ENCODE peak calls at places on chromosome 20, in six cellular contexts. D is LNCaP clone FGC, M is left ventricle myocardium inferior, E is fibroblast of mammary gland, T is hepatocyte, Z is progenitor cell of endocrine pancreas. Y is an unnamed sample.

GRCh38 chr20:49615401-49616153 is 47.6 kb upstream of the PTGIS start:
- DNase-seq in D (no peak), M (peak), E (no peak), T (no peak), Z (no peak), Y (peak)

GRCh38 chr20:44068311-44068710 is 118.7 kb downstream of the JPH2 start:
- DNase-seq in D (no peak), M (no peak), E (no peak), T (no peak), Z (no peak), Y (no peak)

GRCh38 chr20:49343246-49343645 is 65.4 kb upstream of the ZNFX1 start:
- DNase-seq in D (no peak), M (no peak), E (no peak), T (no peak), Z (no peak), Y (peak)

GRCh38 chr20:63055575-63056235 is 48.9 kb upstream of the BHLHE23 start:
- DNase-seq in D (no peak), M (peak), E (no peak), T (no peak), Z (no peak), Y (no peak)

GRCh38 chr20:25525857-25526256 is 59.5 kb downstream of the NINL start:
- DNase-seq in D (no peak), M (no peak), E (peak), T (peak), Z (no peak), Y (peak)

GRCh38 chr20:4512891-4513550 is 208.7 kb upstream of the PRND start:
- DNase-seq in D (no peak), M (no peak), E (peak), T (peak), Z (no peak), Y (peak)

GRCh38 chr20:16699287-16699686 is 30.5 kb upstream of the SNRPB2 start:
- DNase-seq in D (no peak), M (no peak), E (no peak), T (no peak), Z (no peak), Y (no peak)

GRCh38 chr20:53657732-53658131 is 64.1 kb upstream of the ZNF217 start:
- DNase-seq in D (no peak), M (no peak), E (no peak), T (no peak), Z (no peak), Y (no peak)

GRCh38 chr20:51700809-51701285 is 67.3 kb downstream of the ATP9A start:
- DNase-seq in D (peak), M (no peak), E (peak), T (peak), Z (no peak), Y (peak)

GRCh38 chr20:50313223-50313820 is 122.7 kb downstream of the CEBPB start:
- DNase-seq in D (no peak), M (no peak), E (peak), T (no peak), Z (no peak), Y (peak)

GRCh38 chr20:53706511-53707031 is 112.9 kb upstream of the ZNF217 start:
- DNase-seq in D (no peak), M (no peak), E (no peak), T (peak), Z (no peak), Y (no peak)

GRCh38 chr20:32067234-32067821 is 15.3 kb downstream of the HCK start:
- DNase-seq in D (peak), M (no peak), E (peak), T (no peak), Z (no peak), Y (peak)

GRCh38 chr20:63009044-63009961 is 2.5 kb upstream of the BHLHE23 start:
- DNase-seq in D (no peak), M (peak), E (peak), T (peak), Z (peak), Y (peak)

GRCh38 chr20:61451953-61452352 is 199.9 kb downstream of the CDH4 start:
- DNase-seq in D (no peak), M (no peak), E (no peak), T (no peak), Z (no peak), Y (no peak)

GRCh38 chr20:40945754-40946451 is 82.7 kb upstream of the TOP1 start:
- DNase-seq in D (peak), M (peak), E (peak), T (peak), Z (peak), Y (peak)

GRCh38 chr20:57060407-57061057 is 205.9 kb downstream of the BMP7 start:
- DNase-seq in D (no peak), M (no peak), E (no peak), T (no peak), Z (no peak), Y (peak)

GRCh38 chr20:5065489-5066383 is 54.0 kb downstream of the PCNA start:
- DNase-seq in D (peak), M (peak), E (peak), T (no peak), Z (no peak), Y (peak)

GRCh38 chr20:52056203-52057062 is 135.1 kb downstream of the ZFP64 start:
- DNase-seq in D (no peak), M (no peak), E (peak), T (no peak), Z (no peak), Y (peak)

GRCh38 chr20:20820104-20820503 is 107.7 kb upstream of the RALGAPA2 start:
- DNase-seq in D (no peak), M (no peak), E (peak), T (no peak), Z (peak), Y (peak)

GRCh38 chr20:58481541-58482021 is 33.6 kb downstream of the APCDD1L start:
- DNase-seq in D (no peak), M (no peak), E (peak), T (peak), Z (peak), Y (peak)

GRCh38 chr20:58160451-58161051 is 67.9 kb downstream of the ANKRD60 start:
- DNase-seq in D (no peak), M (no peak), E (peak), T (no peak), Z (no peak), Y (no peak)

GRCh38 chr20:10558635-10559187 is 115.1 kb downstream of the JAG1 start:
- DNase-seq in D (no peak), M (no peak), E (peak), T (no peak), Z (no peak), Y (peak)

GRCh38 chr20:62051901-62052255 is 13.8 kb downstream of the TAF4 start:
- DNase-seq in D (no peak), M (no peak), E (no peak), T (no peak), Z (no peak), Y (no peak)

GRCh38 chr20:44584103-44584690 is 1.8 kb downstream of the PKIG start:
- DNase-seq in D (no peak), M (no peak), E (no peak), T (no peak), Z (no peak), Y (no peak)

GRCh38 chr20:62606551-62607201 is 35.6 kb upstream of the SLCO4A1 start:
- DNase-seq in D (no peak), M (peak), E (peak), T (no peak), Z (no peak), Y (no peak)

GRCh38 chr20:62069741-62070216 is 4.1 kb upstream of the TAF4 start:
- DNase-seq in D (no peak), M (no peak), E (peak), T (peak), Z (no peak), Y (no peak)

GRCh38 chr20:19690462-19690861 is 67.6 kb upstream of the RIN2 start:
- DNase-seq in D (no peak), M (no peak), E (no peak), T (no peak), Z (no peak), Y (no peak)

GRCh38 chr20:19683822-19684221 is 74.2 kb upstream of the RIN2 start:
- DNase-seq in D (no peak), M (no peak), E (no peak), T (no peak), Z (no peak), Y (no peak)

GRCh38 chr20:19692100-19692499 is 66.0 kb upstream of the RIN2 start:
- DNase-seq in D (no peak), M (no peak), E (peak), T (no peak), Z (no peak), Y (peak)

GRCh38 chr20:19691125-19691524 is 66.9 kb upstream of the RIN2 start:
- DNase-seq in D (no peak), M (peak), E (no peak), T (peak), Z (no peak), Y (no peak)

GRCh38 chr20:19688031-19688806 is 69.8 kb upstream of the RIN2 start:
- DNase-seq in D (peak), M (peak), E (peak), T (peak), Z (peak), Y (peak)
- TF ChIP-seq CTCF in D (peak), M (peak), E (peak), T (peak), Z (peak), Y (peak)

GRCh38 chr20:1269850-1270249 is 3.8 kb downstream of the SNPH start:
- DNase-seq in D (no peak), M (no peak), E (no peak), T (no peak), Z (no peak), Y (no peak)

GRCh38 chr20:1272368-1273155 is 6.5 kb downstream of the SNPH start:
- DNase-seq in D (no peak), M (no peak), E (no peak), T (no peak), Z (no peak), Y (no peak)

GRCh38 chr20:1275919-1276318 is 9.8 kb downstream of the SNPH start:
- DNase-seq in D (no peak), M (no peak), E (no peak), T (no peak), Z (no peak), Y (no peak)

GRCh38 chr20:1274485-1275313 is 8.6 kb downstream of the SNPH start:
- DNase-seq in D (no peak), M (no peak), E (no peak), T (peak), Z (no peak), Y (no peak)

GRCh38 chr20:1273366-1273765 is 7.3 kb downstream of the SNPH start:
- DNase-seq in D (no peak), M (no peak), E (no peak), T (no peak), Z (no peak), Y (no peak)
- TF ChIP-seq CTCF in D (no peak), M (no peak), E (no peak), T (no peak), Z (no peak), Y (no peak)

GRCh38 chr20:18031050-18031449 is 26.7 kb downstream of the OVOL2 start:
- DNase-seq in D (no peak), M (no peak), E (no peak), T (no peak), Z (no peak), Y (no peak)

GRCh38 chr20:18034039-18034438 is 23.7 kb downstream of the OVOL2 start:
- DNase-seq in D (no peak), M (no peak), E (no peak), T (no peak), Z (no peak), Y (no peak)

GRCh38 chr20:18031888-18032509 is 25.7 kb downstream of the OVOL2 start:
- DNase-seq in D (no peak), M (no peak), E (no peak), T (peak), Z (no peak), Y (no peak)

GRCh38 chr20:18030020-18030419 is 27.7 kb downstream of the OVOL2 start:
- DNase-seq in D (no peak), M (no peak), E (no peak), T (no peak), Z (no peak), Y (no peak)

GRCh38 chr20:18032977-18033892 is 24.5 kb downstream of the OVOL2 start:
- DNase-seq in D (no peak), M (no peak), E (no peak), T (peak), Z (no peak), Y (no peak)
- TF ChIP-seq CTCF in D (no peak), M (no peak), E (no peak), T (no peak), Z (peak), Y (no peak)

DNA sequence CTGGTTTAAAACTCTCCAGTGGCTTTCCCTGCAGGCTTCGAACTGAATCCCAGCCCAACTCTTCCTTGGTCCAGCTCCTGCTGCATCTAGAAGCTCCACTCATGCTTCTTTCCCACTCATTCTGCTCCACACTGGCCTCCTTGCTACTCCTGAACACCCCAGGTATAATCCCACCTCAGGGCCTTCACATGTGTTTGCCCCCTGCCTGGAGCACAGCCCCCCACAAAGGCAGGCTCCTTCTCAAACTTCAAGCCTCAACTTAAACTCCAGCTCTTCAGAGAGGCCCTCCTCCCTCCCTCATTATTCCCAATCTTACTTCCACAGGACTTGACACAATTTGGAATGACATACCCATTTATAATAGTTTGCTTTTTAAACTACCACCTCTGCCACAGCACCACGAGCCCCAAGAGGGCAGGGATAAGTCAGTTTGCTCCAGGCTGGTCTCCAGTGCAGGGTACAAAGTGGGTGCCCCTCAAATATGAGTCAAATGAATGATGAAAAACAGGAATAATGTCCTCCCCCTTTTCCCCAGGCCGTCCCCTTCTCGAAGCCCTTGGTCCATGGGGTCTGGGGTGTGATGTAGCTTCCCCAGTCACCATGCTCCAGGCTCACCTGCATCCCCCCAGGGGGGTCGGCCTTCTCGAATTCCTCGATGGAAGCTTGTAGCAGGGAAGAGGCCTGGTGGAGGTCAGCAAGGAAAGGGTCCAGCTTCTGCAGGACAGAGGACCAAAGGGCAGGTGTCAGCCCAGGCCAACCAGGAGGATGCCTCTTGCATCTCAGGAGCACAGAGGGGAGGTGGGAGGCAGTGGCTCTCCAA is 37.4 kb downstream of the KIAA1755 start:
- DNase-seq in D (no peak), M (no peak), E (no peak), T (no peak), Z (no peak), Y (no peak)
- TF ChIP-seq CTCF in D (no peak), M (peak), E (no peak), T (no peak), Z (no peak), Y (no peak)

DNA sequence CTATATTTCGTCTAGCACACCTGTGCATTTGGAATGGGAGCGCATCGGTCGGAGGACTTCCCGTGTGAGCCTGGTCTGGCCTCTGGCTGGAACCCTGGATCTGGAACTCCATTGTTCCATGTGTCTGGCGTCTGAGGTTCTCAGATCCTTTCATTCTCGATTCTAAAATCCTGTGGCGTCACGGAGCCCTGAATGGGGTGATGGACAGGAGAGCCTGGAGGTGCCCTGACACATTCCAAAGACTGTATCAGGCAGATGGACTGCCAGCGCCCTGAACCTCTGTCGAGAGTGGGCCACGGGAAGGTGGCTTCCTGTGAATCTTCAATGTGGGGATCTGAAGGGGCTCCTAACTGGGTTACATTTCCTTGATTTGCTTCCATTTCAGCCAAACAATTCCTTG is 20.6 kb downstream of the MYH7B start:
- DNase-seq in D (no peak), M (no peak), E (no peak), T (no peak), Z (no peak), Y (no peak)
- TF ChIP-seq CTCF in D (no peak), M (no peak), E (no peak), T (no peak), Z (no peak), Y (no peak)

GRCh38 chr20:3174442-3175263 is 1.3 kb upstream of the LZTS3 start:
- DNase-seq in D (no peak), M (no peak), E (peak), T (no peak), Z (no peak), Y (peak)
- TF ChIP-seq CTCF in D (no peak), M (no peak), E (no peak), T (peak), Z (no peak), Y (no peak)